ENCODE peak calls at places on chromosomes 2 and 18, in six cellular contexts. F, H, N, X, U and S are unnamed samples.
A peak's percentile ranks its signal among the peaks of the same experiment; 100 is the strongest.

GRCh38 chr2:42828487-42829416 is 36.4 kb upstream of the HAAO start:
- DNase-seq in F (peak; percentile 58), U (peak; percentile 67), H (peak; percentile 85), N (peak; percentile 85), X (peak; percentile 56), S (peak; percentile 89)

GRCh38 chr2:10931710-10932255 is 20.0 kb downstream of the KCNF1 start:
- DNase-seq in U (no peak), F (peak; percentile 93), H (no peak), N (no peak), X (no peak), S (peak; percentile 39)

GRCh38 chr2:130376433-130377293 is 20.8 kb downstream of the PTPN18 start:
- DNase-seq in H (no peak), U (no peak), N (no peak), X (no peak), F (no peak), S (no peak)

GRCh38 chr2:241659150-241659739 is 21.8 kb downstream of the ATG4B start:
- DNase-seq in F (peak; percentile 64), H (peak; percentile 88), X (peak; percentile 52), U (peak; percentile 9), N (peak; percentile 87), S (peak; percentile 82)

GRCh38 chr2:209556354-209556961 is 132.6 kb downstream of the MAP2 start:
- DNase-seq in U (peak; percentile 32), N (peak; percentile 80), X (peak; percentile 44), F (peak; percentile 18), H (peak; percentile 23), S (peak; percentile 58)

GRCh38 chr2:17962874-17963273 is 84.4 kb downstream of the KCNS3 start:
- DNase-seq in N (no peak), X (no peak), U (no peak), H (no peak), F (no peak), S (peak; percentile 33)

GRCh38 chr2:234792566-234792965 is 159.3 kb upstream of the SH3BP4 start:
- DNase-seq in H (no peak), F (no peak), N (no peak), X (no peak), U (peak; percentile 43), S (no peak)

GRCh38 chr2:71610671-71611070 is 157.3 kb downstream of the DYSF start:
- DNase-seq in U (no peak), N (no peak), X (no peak), F (peak; percentile 6), H (peak; percentile 1), S (no peak)

GRCh38 chr2:168601739-168602138 is 145.7 kb downstream of the CERS6 start:
- DNase-seq in X (no peak), N (no peak), H (no peak), F (no peak), U (no peak), S (no peak)

GRCh38 chr2:68434981-68435380 is 32.1 kb downstream of the FBXO48 start:
- DNase-seq in N (no peak), X (no peak), U (no peak), F (no peak), H (no peak), S (no peak)

GRCh38 chr2:230583593-230583992 is 129.0 kb upstream of the CAB39 start:
- DNase-seq in H (no peak), U (no peak), F (no peak), N (no peak), X (no peak), S (no peak)

GRCh38 chr18:49023281-49023937 is 72.6 kb upstream of the SMAD7 start:
- DNase-seq in H (no peak), F (peak; percentile 4), N (no peak), U (no peak), X (no peak), S (no peak)

GRCh38 chr2:127545796-127546195 is 10.3 kb downstream of the MYO7B start:
- DNase-seq in X (no peak), U (no peak), N (no peak), F (no peak), H (no peak), S (no peak)

GRCh38 chr2:112273349-112273748 is 2.0 kb upstream of the ZC3H6 start:
- DNase-seq in X (no peak), H (no peak), N (no peak), F (no peak), U (no peak), S (no peak)

GRCh38 chr2:239826786-239827510 is 198.2 kb downstream of the NDUFA10 start:
- DNase-seq in U (no peak), H (peak; percentile 5), N (no peak), X (no peak), F (no peak), S (no peak)

GRCh38 chr2:46964835-46965560 is 49.4 kb upstream of the MCFD2 start:
- DNase-seq in F (no peak), X (no peak), U (no peak), H (no peak), N (peak; percentile 59), S (peak; percentile 43)

GRCh38 chr18:76450452-76450851 is 44.6 kb downstream of the ZNF516 start:
- DNase-seq in U (no peak), N (peak; percentile 41), X (no peak), F (no peak), H (peak; percentile 34), S (peak; percentile 43)